ENCODE peak calls at places on chromosome 3, in four cellular contexts. E is K562, O is A549, N is H1. T is an unnamed sample.

GRCh38 chr3:188152660-188153497 is 1.1 kb upstream of the LPP start:
- DNase-seq in E (no peak), O (peak), N (peak), T (no peak)

GRCh38 chr3:147816770-147817169 is 407.6 kb downstream of the ZIC1 start:
- DNase-seq in E (no peak), O (peak), N (no peak), T (no peak)

GRCh38 chr3:27985369-27986035 is 255.9 kb upstream of the CMC1 start:
- DNase-seq in E (no peak), O (no peak), N (no peak), T (no peak)

GRCh38 chr3:72494076-72495000 is 353.9 kb downstream of the SHQ1 start:
- DNase-seq in E (no peak), O (no peak), N (no peak), T (no peak)

GRCh38 chr3:111582114-111582461 is 13.1 kb downstream of the ZBED2 start:
- DNase-seq in E (no peak), O (peak), N (no peak), T (peak)

GRCh38 chr3:149402481-149402880 is 25.0 kb upstream of the TM4SF1 start:
- DNase-seq in E (no peak), O (no peak), N (no peak), T (no peak)

GRCh38 chr3:196792771-196793170 is 53.1 kb downstream of the PAK2 start:
- DNase-seq in E (no peak), O (peak), N (no peak), T (peak)

GRCh38 chr3:126465928-126466564 is 9.6 kb downstream of the ZXDC start:
- DNase-seq in E (no peak), O (no peak), N (no peak), T (no peak)

GRCh38 chr3:49901351-49902339 is 2.0 kb downstream of the MST1R start:
- DNase-seq in E (no peak), O (no peak), N (no peak), T (no peak)

GRCh38 chr3:113212155-113212844 is 943 bp downstream of the BOC start:
- DNase-seq in E (no peak), O (peak), N (no peak), T (no peak)

GRCh38 chr3:99534951-99535704 is 103.3 kb upstream of the COL8A1 start:
- DNase-seq in E (no peak), O (no peak), N (no peak), T (no peak)

GRCh38 chr3:126277629-126278378 is 79.4 kb downstream of the KLF15 start:
- DNase-seq in E (no peak), O (no peak), N (no peak), T (no peak)

GRCh38 chr3:72161870-72162617 is 377.1 kb upstream of the PROK2 start:
- DNase-seq in E (no peak), O (peak), N (no peak), T (no peak)

GRCh38 chr3:127255516-127255915 is 32.3 kb downstream of the PRR20G start:
- DNase-seq in E (no peak), O (no peak), N (no peak), T (no peak)

GRCh38 chr3:21256932-21257331 is 494.1 kb downstream of the ZNF385D start:
- DNase-seq in E (no peak), O (no peak), N (no peak), T (no peak)

GRCh38 chr3:34357461-34357860 is 559.0 kb downstream of the PDCD6IP start:
- DNase-seq in E (no peak), O (no peak), N (no peak), T (no peak)

GRCh38 chr3:97763586-97764148 is 891 bp upstream of the ARL6 start:
- DNase-seq in E (peak), O (peak), N (no peak), T (no peak)

GRCh38 chr3:151579571-151580270 is 118.9 kb upstream of the IGSF10 start:
- DNase-seq in E (no peak), O (no peak), N (no peak), T (no peak)

GRCh38 chr3:139758654-139759291 is 81.0 kb upstream of the NMNAT3 start:
- DNase-seq in E (no peak), O (no peak), N (no peak), T (no peak)

GRCh38 chr3:149197669-149198068 is 24.0 kb downstream of the CP start:
- DNase-seq in E (no peak), O (no peak), N (peak), T (no peak)

GRCh38 chr3:178302966-178303930 is 233.0 kb upstream of the KCNMB2 start:
- DNase-seq in E (no peak), O (no peak), N (no peak), T (no peak)

GRCh38 chr3:10213156-10213792 is 35.0 kb upstream of the TATDN2 start:
- DNase-seq in E (no peak), O (no peak), N (no peak), T (no peak)

GRCh38 chr3:132549890-132550578 is 47.0 kb upstream of the ACKR4 start:
- DNase-seq in E (no peak), O (no peak), N (no peak), T (no peak)

GRCh38 chr3:861721-862120 is 231.1 kb upstream of the CNTN6 start:
- DNase-seq in E (no peak), O (no peak), N (no peak), T (no peak)

GRCh38 chr3:120177907-120178306 is 83.7 kb upstream of the GSK3B start:
- DNase-seq in E (no peak), O (peak), N (no peak), T (peak)
- TF ChIP-seq RNF2 in E (no peak), O (no peak), N (no peak), T (no peak)

GRCh38 chr3:11385908-11386307 is 113.7 kb downstream of the ATG7 start:
- DNase-seq in E (no peak), O (peak), N (no peak), T (no peak)
- TF ChIP-seq RNF2 in E (no peak), O (no peak), N (no peak), T (no peak)

GRCh38 chr3:52704611-52705437 is 767 bp downstream of the GLT8D1 start:
- DNase-seq in E (peak), O (peak), N (no peak), T (peak)
- TF ChIP-seq RNF2 in E (no peak), O (no peak), N (no peak), T (no peak)

GRCh38 chr3:32707026-32707370 is 22.0 kb downstream of the CNOT10 start:
- DNase-seq in E (no peak), O (no peak), N (no peak), T (no peak)

GRCh38 chr3:32705232-32705631 is 20.2 kb downstream of the CNOT10 start:
- DNase-seq in E (peak), O (no peak), N (no peak), T (no peak)

GRCh38 chr3:32709346-32709745 is 24.4 kb downstream of the CNOT10 start:
- DNase-seq in E (peak), O (no peak), N (no peak), T (no peak)

GRCh38 chr3:32708672-32709283 is 23.8 kb downstream of the CNOT10 start:
- DNase-seq in E (peak), O (no peak), N (no peak), T (no peak)

DNA sequence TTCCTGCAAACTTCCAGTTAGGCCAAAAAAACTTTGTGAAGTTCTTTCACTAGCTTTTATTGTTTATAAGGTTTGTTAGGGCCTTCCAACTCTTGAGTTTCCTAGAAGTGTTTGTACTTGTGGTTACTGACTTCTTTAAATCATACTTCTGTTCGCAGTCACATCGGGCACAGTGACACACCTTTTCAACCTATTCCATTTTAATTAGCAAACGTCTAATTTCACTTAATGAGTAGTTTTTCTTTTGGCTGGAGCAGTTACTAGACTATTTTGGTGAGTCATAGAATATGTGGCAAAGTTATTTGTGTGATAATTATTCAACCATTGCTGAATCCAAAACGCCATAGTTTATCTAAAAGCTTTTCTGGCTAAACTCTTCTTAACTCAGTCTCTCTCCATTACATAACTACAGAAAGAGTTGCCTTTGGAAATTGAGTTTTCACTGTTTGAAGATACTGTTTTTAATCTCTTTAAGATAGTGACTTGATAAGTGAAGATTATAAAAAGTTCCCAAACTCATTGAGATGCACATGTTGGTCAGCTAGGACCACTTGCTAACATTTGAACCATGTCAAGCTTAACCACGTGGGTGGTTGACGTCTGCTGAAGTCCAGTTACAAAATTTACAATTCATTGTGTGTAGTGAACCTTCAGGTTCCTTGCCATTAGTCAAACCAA is 21.5 kb downstream of the CNOT10 start:
- DNase-seq in E (no peak), O (no peak), N (no peak), T (no peak)
- TF ChIP-seq RNF2 in E (no peak), O (no peak), N (no peak), T (no peak)

DNA sequence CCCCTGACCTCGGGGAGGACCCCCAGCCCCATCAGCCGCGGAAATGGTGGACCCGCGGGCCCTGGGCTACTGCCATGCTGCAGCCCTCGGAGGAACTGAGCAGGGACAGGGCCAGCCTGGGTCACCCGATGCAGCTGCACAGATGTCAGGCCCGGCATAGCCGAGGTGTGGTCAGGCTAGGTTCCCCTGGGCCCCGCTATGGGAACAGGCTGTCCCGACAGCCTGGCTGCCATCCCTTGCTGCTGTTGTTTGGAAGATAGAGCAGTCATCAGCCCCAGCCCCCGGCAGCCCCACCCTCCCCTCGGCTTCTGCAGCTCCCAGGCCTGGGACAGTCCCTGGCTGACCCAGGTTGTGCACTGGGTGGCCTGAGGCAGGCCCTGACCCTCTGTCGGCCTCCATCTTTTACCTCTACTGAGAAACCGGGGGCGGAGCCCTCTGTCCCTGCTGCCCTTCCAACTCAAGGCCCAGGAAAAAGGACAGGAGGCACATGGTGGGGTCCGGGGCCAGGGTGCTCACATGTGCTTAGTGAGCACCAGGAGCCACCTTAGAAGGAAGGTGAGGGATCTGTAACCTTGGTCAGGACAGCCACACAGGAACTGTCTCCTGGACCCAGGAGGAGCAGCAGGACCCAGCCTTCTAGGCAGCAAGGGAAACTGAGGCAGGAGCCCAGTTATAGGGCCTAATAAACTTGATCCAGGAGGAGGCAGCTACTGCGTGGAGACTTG is 31.5 kb upstream of the FBLN2 start:
- DNase-seq in E (no peak), O (no peak), N (no peak), T (no peak)
- TF ChIP-seq RNF2 in E (no peak), O (no peak), N (no peak), T (no peak)

T was measured in HepG2.